ENCODE peak calls at places on chromosomes 3 and 15, in four cellular contexts. U is GM03348; X is central memory CD4-positive, alpha-beta T cell; W is T-helper 9 cell. I is an unnamed sample.

GRCh38 chr15:84603630-84604379 is 3.0 kb downstream of the ZSCAN2 start:
- DNase-seq in U (no peak), X (no peak), W (no peak), I (no peak)

GRCh38 chr3:115912372-115912771 is 289.1 kb downstream of the GAP43 start:
- DNase-seq in U (no peak), X (no peak), W (no peak), I (no peak)

GRCh38 chr3:30141178-30141581 is 465.2 kb upstream of the TGFBR2 start:
- DNase-seq in U (no peak), X (no peak), W (no peak), I (no peak)

GRCh38 chr3:135908225-135908624 is 57.3 kb upstream of the PPP2R3A start:
- DNase-seq in U (no peak), X (no peak), W (no peak), I (no peak)

GRCh38 chr15:72302955-72303354 is 17.0 kb downstream of the CELF6 start:
- DNase-seq in U (no peak), X (no peak), W (no peak), I (no peak)

GRCh38 chr15:81548350-81549116 is 174.5 kb upstream of the TMC3 start:
- DNase-seq in U (no peak), X (no peak), W (no peak), I (no peak)

GRCh38 chr3:184260571-184261269 is 633 bp downstream of the CAMK2N2 start:
- DNase-seq in U (no peak), X (peak; percentile 2), W (peak; percentile 14), I (peak; percentile 23)

GRCh38 chr3:14329842-14330241 is 72.6 kb upstream of the SLC6A6 start:
- DNase-seq in U (no peak), X (no peak), W (no peak), I (no peak)